ENCODE peak calls at places on chromosomes 16 and 17, in nine cellular contexts. O, H, I, U, A, Z, M, S and V are unnamed samples.

GRCh38 chr17:63445571-63446217 is 412 bp downstream of the CYB561 start:
- DNase-seq in O (no peak), S (peak; percentile 94), I (peak; percentile 66), H (peak; percentile 59), U (peak; percentile 58), M (peak; percentile 63), A (peak; percentile 83), Z (peak; percentile 72), V (peak; percentile 84)

GRCh38 chr17:4818276-4818675 is 11.3 kb downstream of the PLD2 start:
- DNase-seq in A (no peak), I (no peak), H (no peak), S (no peak), U (no peak), Z (peak; percentile 53), O (no peak), M (no peak), V (no peak)

GRCh38 chr17:64178011-64178825 is 48.3 kb upstream of the ERN1 start:
- DNase-seq in A (no peak), I (no peak), O (no peak), M (no peak), Z (no peak), H (peak; percentile 41), S (peak; percentile 71), U (no peak), V (no peak)

GRCh38 chr16:20865420-20866126 is 34.6 kb downstream of the DCUN1D3 start:
- DNase-seq in U (peak; percentile 51), S (no peak), H (no peak), O (no peak), I (peak; percentile 14), A (no peak), M (no peak), Z (no peak), V (peak; percentile 60)

GRCh38 chr16:84207869-84208268 is 16.9 kb downstream of the ADAD2 start:
- DNase-seq in U (no peak), S (no peak), A (peak; percentile 44), H (no peak), Z (no peak), O (no peak), I (no peak), M (no peak), V (no peak)

GRCh38 chr16:58501242-58502131 is 1.5 kb downstream of the NDRG4 start:
- DNase-seq in H (peak; percentile 76), M (peak; percentile 63), I (no peak), O (peak; percentile 62), U (no peak), Z (peak; percentile 92), A (peak; percentile 87), S (peak; percentile 90), V (peak; percentile 26)

GRCh38 chr17:40598928-40599627 is 33.8 kb upstream of the CCR7 start:
- DNase-seq in O (peak; percentile 76), H (no peak), Z (no peak), S (no peak), I (no peak), M (peak; percentile 38), A (no peak), U (no peak), V (no peak)

GRCh38 chr17:76635659-76636360 is 7.7 kb downstream of the ST6GALNAC1 start:
- DNase-seq in I (peak; percentile 25), S (peak; percentile 71), U (no peak), H (no peak), O (no peak), Z (no peak), M (no peak), A (no peak), V (peak; percentile 80)

DNA sequence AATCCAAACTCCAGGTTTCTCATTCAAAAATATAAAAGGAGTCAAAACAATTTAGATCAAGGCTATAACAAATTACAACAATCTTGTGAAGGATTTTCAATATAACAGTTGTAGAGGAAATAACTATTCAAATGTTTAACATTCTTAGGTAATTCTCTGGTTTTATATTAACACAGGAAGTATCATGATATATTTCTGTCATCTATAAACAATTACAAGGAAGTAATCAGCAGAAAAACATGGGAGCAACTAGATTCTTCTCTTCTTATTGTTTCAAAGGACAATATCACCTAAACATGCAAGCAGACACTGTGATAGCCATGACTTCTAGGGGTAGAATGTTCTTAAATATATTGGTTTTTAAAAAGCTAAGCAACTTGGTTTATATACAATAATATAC is 49.9 kb downstream of the FBXL20 start:
- DNase-seq in S (no peak), Z (no peak), O (no peak), A (no peak), M (no peak), I (no peak), U (no peak), H (no peak), V (no peak)
- H3K4me1 ChIP-seq in S (no peaks in the 10 kb centered on the region), Z (no peaks in the 10 kb centered on the region), O (peaks cover 6% of the 10 kb centered on the region), A (no peaks in the 10 kb centered on the region), M (peaks cover 6% of the 10 kb centered on the region), I (no peaks in the 10 kb centered on the region), U (no peaks in the 10 kb centered on the region), H (no peaks in the 10 kb centered on the region), V (no peaks in the 10 kb centered on the region)

GRCh38 chr17:8377422-8377821 is 918 bp upstream of the KRABD2 start:
- DNase-seq in Z (no peak), O (no peak), M (no peak), H (no peak), U (no peak), A (no peak), S (no peak), I (no peak), V (no peak)

GRCh38 chr17:8372422-8372821 is 4.1 kb downstream of the KRABD2 start:
- DNase-seq in I (peak; percentile 19), A (no peak), H (no peak), O (no peak), Z (no peak), S (no peak), M (peak; percentile 87), U (no peak), V (no peak)

GRCh38 chr17:8376302-8377067 is at the start of gene KRABD2:
- DNase-seq in O (peak; percentile 91), M (peak; percentile 91), S (peak; percentile 98), I (peak; percentile 79), Z (peak; percentile 97), A (peak; percentile 95), H (peak; percentile 96), U (peak; percentile 76), V (peak; percentile 93)

GRCh38 chr17:8371786-8372185 is 4.7 kb downstream of the KRABD2 start:
- DNase-seq in A (no peak), S (no peak), I (no peak), Z (no peak), U (no peak), O (no peak), H (no peak), M (no peak), V (no peak)

DNA sequence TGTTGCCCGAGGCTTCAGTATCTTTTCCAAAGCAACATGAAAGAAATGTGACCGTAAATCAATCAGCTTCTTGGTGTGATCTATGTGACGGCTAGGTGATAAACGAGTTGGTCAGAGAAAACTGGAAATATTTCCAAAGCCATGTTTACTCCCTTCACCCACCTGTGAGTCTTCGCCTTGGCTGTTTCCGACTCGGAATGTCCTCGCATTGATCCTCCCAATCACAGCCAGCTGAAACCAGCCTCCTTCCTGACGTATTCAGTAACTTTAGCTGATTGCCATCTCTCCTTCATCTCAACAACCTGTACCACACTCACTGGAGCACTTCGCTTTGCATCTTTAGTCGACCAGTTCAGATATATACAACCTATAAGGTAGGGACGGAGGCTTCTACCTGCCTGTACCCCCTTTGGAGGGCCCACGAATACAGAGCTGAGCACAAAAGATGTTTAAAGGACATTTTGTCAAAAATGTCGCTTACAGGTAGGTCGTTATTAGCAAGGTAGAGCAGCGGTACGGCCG is 705 bp downstream of the KRABD2 start:
- DNase-seq in A (peak; percentile 26), U (no peak), S (no peak), M (no peak), Z (peak; percentile 60), H (peak; percentile 54), O (no peak), I (no peak), V (peak; percentile 59)
- TF ChIP-seq EZH2phosphoT487 in A (no peak), U (no peak), S (no peak), M (no peak), Z (no peak), H (no peak), O (no peak), I (no peak), V (no peak)

DNA sequence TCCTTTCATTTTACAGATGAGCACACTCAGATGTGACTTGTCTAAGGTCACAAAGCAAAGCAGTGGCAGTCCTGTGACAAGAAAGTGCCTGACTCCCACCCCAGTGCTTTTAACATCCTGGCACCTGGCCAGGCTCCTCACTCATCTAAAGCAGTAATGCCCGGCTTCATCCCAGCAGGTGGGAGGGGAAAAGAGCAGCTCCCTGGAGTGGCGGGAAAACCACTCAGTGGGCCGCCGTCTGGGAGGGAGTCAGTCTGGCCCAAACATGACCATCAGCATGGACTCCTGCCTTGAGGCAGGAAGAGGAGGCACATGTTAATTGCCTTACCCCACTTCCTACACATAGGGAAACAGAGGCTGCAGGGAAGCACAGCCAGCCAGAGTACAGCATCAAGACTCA is 2.6 kb downstream of the PCGF2 start:
- DNase-seq in S (no peak), H (peak; percentile 41), I (no peak), U (no peak), M (no peak), A (no peak), O (peak; percentile 77), Z (no peak), V (peak; percentile 36)
- H3K4me1 ChIP-seq in S (peaks cover 9% of the 10 kb centered on the region), H (peaks cover 51% of the 10 kb centered on the region), I (peaks cover 15% of the 10 kb centered on the region), U (peaks cover 56% of the 10 kb centered on the region), M (peaks cover 14% of the 10 kb centered on the region), A (peaks cover 20% of the 10 kb centered on the region), O (peaks cover 77% of the 10 kb centered on the region), Z (peaks cover 42% of the 10 kb centered on the region), V (peaks cover 22% of the 10 kb centered on the region)

GRCh38 chr16:48408688-48409087 is 23.5 kb upstream of the SIAH1 start:
- DNase-seq in Z (no peak), S (no peak), I (peak; percentile 28), A (no peak), O (no peak), U (no peak), H (no peak), M (no peak), V (peak; percentile 49)

GRCh38 chr16:48405907-48406306 is 20.7 kb upstream of the SIAH1 start:
- DNase-seq in A (no peak), O (no peak), Z (no peak), I (no peak), S (no peak), M (no peak), H (peak; percentile 50), U (no peak), V (no peak)

GRCh38 chr16:48413291-48413690 is 28.1 kb upstream of the SIAH1 start:
- DNase-seq in A (no peak), M (no peak), I (no peak), S (no peak), H (no peak), U (no peak), O (no peak), Z (no peak), V (no peak)

GRCh38 chr16:48405153-48405552 is 19.9 kb upstream of the SIAH1 start:
- DNase-seq in A (no peak), Z (no peak), O (no peak), U (no peak), S (no peak), M (no peak), I (no peak), H (no peak), V (no peak)

GRCh38 chr16:48409839-48410610 is 24.8 kb upstream of the SIAH1 start:
- DNase-seq in S (no peak), Z (no peak), U (no peak), A (no peak), H (peak; percentile 86), M (no peak), I (peak; percentile 76), O (no peak), V (peak; percentile 94)
- TF ChIP-seq EZH2phosphoT487 in S (no peak), Z (no peak), U (no peak), A (no peak), H (no peak), M (no peak), I (no peak), O (no peak), V (no peak)

GRCh38 chr16:23515881-23516280 is 5.6 kb upstream of the GGA2 start:
- DNase-seq in A (no peak), U (no peak), Z (no peak), M (no peak), H (no peak), O (no peak), I (no peak), S (no peak), V (no peak)
- H3K4me1 ChIP-seq in A (no peaks in the 10 kb centered on the region), U (peaks cover under 1% of the 10 kb centered on the region), Z (no peaks in the 10 kb centered on the region), M (no peaks in the 10 kb centered on the region), H (no peaks in the 10 kb centered on the region), O (peaks cover 97% of the 10 kb centered on the region), I (peaks cover 8% of the 10 kb centered on the region), S (no peaks in the 10 kb centered on the region), V (no peaks in the 10 kb centered on the region)